ENCODE peak calls at places on chromosomes 6 and 20, in four cellular contexts. One of them, this sample, is unnamed.

GRCh38 chr6:163405412-163406309 is 8.9 kb upstream of the QKI start:
- DNase-seq in ureter: peak
- DNase-seq in psoas muscle: peak
- DNase-seq in lower lobe of right lung: peak
- DNase-seq in this sample: no peak

GRCh38 chr6:108175592-108176279 is 9.9 kb downstream of the NR2E1 start:
- DNase-seq in ureter: no peak
- DNase-seq in psoas muscle: no peak
- DNase-seq in lower lobe of right lung: no peak
- DNase-seq in this sample: no peak

GRCh38 chr6:150485559-150486517 is 113.8 kb upstream of the PLEKHG1 start:
- DNase-seq in ureter: peak
- DNase-seq in psoas muscle: no peak
- DNase-seq in lower lobe of right lung: no peak
- DNase-seq in this sample: no peak

GRCh38 chr6:89525786-89526562 is 93.0 kb downstream of the ANKRD6 start:
- DNase-seq in ureter: no peak
- DNase-seq in psoas muscle: no peak
- DNase-seq in lower lobe of right lung: no peak
- DNase-seq in this sample: no peak

GRCh38 chr6:23319560-23319959 is 750.2 kb downstream of the HDGFL1 start:
- DNase-seq in ureter: no peak
- DNase-seq in psoas muscle: no peak
- DNase-seq in lower lobe of right lung: no peak
- DNase-seq in this sample: no peak

GRCh38 chr6:161054876-161055275 is 63.3 kb downstream of the MAP3K4 start:
- DNase-seq in ureter: no peak
- DNase-seq in psoas muscle: no peak
- DNase-seq in lower lobe of right lung: no peak
- DNase-seq in this sample: no peak

GRCh38 chr6:24788031-24788665 is 10.6 kb downstream of the ARMH2 start:
- DNase-seq in ureter: no peak
- DNase-seq in psoas muscle: no peak
- DNase-seq in lower lobe of right lung: no peak
- DNase-seq in this sample: no peak

GRCh38 chr6:141133836-141134235 is 998.9 kb upstream of the GJE1 start:
- DNase-seq in ureter: no peak
- DNase-seq in psoas muscle: no peak
- DNase-seq in lower lobe of right lung: no peak
- DNase-seq in this sample: no peak

GRCh38 chr6:83518946-83519489 is 6.7 kb downstream of the PRSS35 start:
- DNase-seq in ureter: no peak
- DNase-seq in psoas muscle: no peak
- DNase-seq in lower lobe of right lung: no peak
- DNase-seq in this sample: peak

GRCh38 chr6:52365871-52366540 is 4.1 kb downstream of the PAQR8 start:
- DNase-seq in ureter: no peak
- DNase-seq in psoas muscle: no peak
- DNase-seq in lower lobe of right lung: no peak
- DNase-seq in this sample: no peak

GRCh38 chr6:155629652-155630051 is 174.0 kb upstream of the NOX3 start:
- DNase-seq in ureter: no peak
- DNase-seq in psoas muscle: no peak
- DNase-seq in lower lobe of right lung: no peak
- DNase-seq in this sample: no peak

GRCh38 chr6:43773050-43773956 is 3.3 kb downstream of the VEGFA start:
- DNase-seq in ureter: peak
- DNase-seq in psoas muscle: peak
- DNase-seq in lower lobe of right lung: peak
- DNase-seq in this sample: peak

GRCh38 chr6:151414641-151415260 is 23.4 kb upstream of the ZBTB2 start:
- DNase-seq in ureter: no peak
- DNase-seq in psoas muscle: no peak
- DNase-seq in lower lobe of right lung: no peak
- DNase-seq in this sample: no peak

GRCh38 chr6:39088331-39088730 is 26.7 kb downstream of the SAYSD1 start:
- DNase-seq in ureter: no peak
- DNase-seq in psoas muscle: no peak
- DNase-seq in lower lobe of right lung: no peak
- DNase-seq in this sample: peak

GRCh38 chr6:46220351-46221220 is 49.8 kb upstream of the ENPP5 start:
- DNase-seq in ureter: no peak
- DNase-seq in psoas muscle: no peak
- DNase-seq in lower lobe of right lung: no peak
- DNase-seq in this sample: no peak

GRCh38 chr20:47875302-47876025 is 90.2 kb upstream of the SULF2 start:
- DNase-seq in ureter: no peak
- DNase-seq in psoas muscle: no peak
- DNase-seq in lower lobe of right lung: no peak
- DNase-seq in this sample: no peak

GRCh38 chr6:21873562-21873961 is 280.0 kb downstream of the SOX4 start:
- DNase-seq in ureter: no peak
- DNase-seq in psoas muscle: no peak
- DNase-seq in lower lobe of right lung: no peak
- DNase-seq in this sample: peak

GRCh38 chr6:170166511-170167122 is 124.3 kb downstream of the DLL1 start:
- DNase-seq in ureter: peak
- DNase-seq in psoas muscle: peak
- DNase-seq in lower lobe of right lung: no peak
- DNase-seq in this sample: no peak

GRCh38 chr6:26401389-26401986 is 587 bp upstream of the BTN3A1 start:
- DNase-seq in ureter: no peak
- DNase-seq in psoas muscle: no peak
- DNase-seq in lower lobe of right lung: no peak
- DNase-seq in this sample: no peak

GRCh38 chr20:62945771-62946339 is 6.7 kb upstream of the SLC17A9 start:
- DNase-seq in ureter: no peak
- DNase-seq in psoas muscle: no peak
- DNase-seq in lower lobe of right lung: peak
- DNase-seq in this sample: no peak

GRCh38 chr20:15654208-15654649 is 919.0 kb downstream of the KIF16B start:
- DNase-seq in ureter: no peak
- DNase-seq in psoas muscle: no peak
- DNase-seq in lower lobe of right lung: no peak
- DNase-seq in this sample: peak

GRCh38 chr6:32086661-32087573 is 22.2 kb downstream of the TNXB start:
- DNase-seq in ureter: no peak
- DNase-seq in psoas muscle: peak
- DNase-seq in lower lobe of right lung: no peak
- DNase-seq in this sample: peak

GRCh38 chr6:150256618-150257272 is 112.1 kb upstream of the IYD start:
- DNase-seq in ureter: no peak
- DNase-seq in psoas muscle: no peak
- DNase-seq in lower lobe of right lung: no peak
- DNase-seq in this sample: peak

GRCh38 chr20:57847104-57847503 is 137.3 kb upstream of the PMEPA1 start:
- DNase-seq in ureter: no peak
- DNase-seq in psoas muscle: no peak
- DNase-seq in lower lobe of right lung: no peak
- DNase-seq in this sample: no peak

GRCh38 chr6:92495246-92495645 is 924.1 kb downstream of the EPHA7 start:
- DNase-seq in ureter: no peak
- DNase-seq in psoas muscle: no peak
- DNase-seq in lower lobe of right lung: no peak
- DNase-seq in this sample: peak

GRCh38 chr20:9995514-9996272 is 39.1 kb upstream of the ANKEF1 start:
- DNase-seq in ureter: no peak
- DNase-seq in psoas muscle: no peak
- DNase-seq in lower lobe of right lung: no peak
- DNase-seq in this sample: no peak

GRCh38 chr20:62356948-62357667 is 10.0 kb downstream of the LAMA5 start:
- DNase-seq in ureter: no peak
- DNase-seq in psoas muscle: peak
- DNase-seq in lower lobe of right lung: no peak
- DNase-seq in this sample: no peak

GRCh38 chr6:11921017-11921438 is 91.1 kb upstream of the HIVEP1 start:
- DNase-seq in ureter: peak
- DNase-seq in psoas muscle: peak
- DNase-seq in lower lobe of right lung: no peak
- DNase-seq in this sample: peak

GRCh38 chr6:25456249-25456648 is 177.1 kb downstream of the CARMIL1 start:
- DNase-seq in ureter: no peak
- DNase-seq in psoas muscle: no peak
- DNase-seq in lower lobe of right lung: no peak
- DNase-seq in this sample: no peak

GRCh38 chr6:53059648-53060589 is 5.3 kb upstream of the FBXO9 start:
- DNase-seq in ureter: no peak
- DNase-seq in psoas muscle: no peak
- DNase-seq in lower lobe of right lung: no peak
- DNase-seq in this sample: no peak

GRCh38 chr6:52304917-52305316 is 20.4 kb upstream of the MCM3 start:
- DNase-seq in ureter: no peak
- DNase-seq in psoas muscle: no peak
- DNase-seq in lower lobe of right lung: no peak
- DNase-seq in this sample: no peak

GRCh38 chr20:32429745-32430360 is 71.7 kb downstream of the ASXL1 start:
- DNase-seq in ureter: no peak
- DNase-seq in psoas muscle: no peak
- DNase-seq in lower lobe of right lung: no peak
- DNase-seq in this sample: no peak

GRCh38 chr6:35600659-35601125 is 88.0 kb upstream of the TULP1 start:
- DNase-seq in ureter: no peak
- DNase-seq in psoas muscle: no peak
- DNase-seq in lower lobe of right lung: no peak
- DNase-seq in this sample: no peak

GRCh38 chr6:102981631-102982030 is 1588.1 kb downstream of the GRIK2 start:
- DNase-seq in ureter: no peak
- DNase-seq in psoas muscle: no peak
- DNase-seq in lower lobe of right lung: no peak
- DNase-seq in this sample: no peak

GRCh38 chr6:132218063-132218696 is 183.1 kb downstream of the MOXD1 start:
- DNase-seq in ureter: no peak
- DNase-seq in psoas muscle: no peak
- DNase-seq in lower lobe of right lung: no peak
- DNase-seq in this sample: no peak